ENCODE peak calls at places on chromosomes 16 and 17, in five cellular contexts. X is body of pancreas, J is fibroblast of lung, Q is heart right ventricle, K is OCI-LY7. Y is an unnamed sample.

GRCh38 chr17:19753049-19753444 is 4.9 kb upstream of the ALDH3A1 start:
- DNase-seq in X (peak; percentile 66), J (peak; percentile 55), K (no peak), Q (peak; percentile 64), Y (no peak)

GRCh38 chr17:62882878-62883277 is 74.8 kb upstream of the MARCHF10 start:
- DNase-seq in X (no peak), Q (no peak), J (peak; percentile 37), K (no peak), Y (no peak)

GRCh38 chr17:40883031-40883430 is 2.0 kb downstream of the KRT20 start:
- DNase-seq in X (no peak), Q (no peak), K (no peak), J (no peak), Y (no peak)

GRCh38 chr16:7083086-7083485 is 249.6 kb upstream of the RBFOX1 start:
- DNase-seq in J (no peak), X (no peak), K (no peak), Q (no peak), Y (no peak)

GRCh38 chr17:49922095-49922494 is 46.9 kb upstream of the DLX4 start:
- DNase-seq in X (no peak), Q (no peak), K (no peak), J (no peak), Y (no peak)

GRCh38 chr17:72677714-72678390 is 414.6 kb downstream of the SLC39A11 start:
- DNase-seq in Q (no peak), K (no peak), J (no peak), X (no peak), Y (no peak)

GRCh38 chr16:54568897-54569807 is 282.6 kb upstream of the IRX3 start:
- DNase-seq in Q (no peak), J (no peak), X (no peak), K (no peak), Y (no peak)

GRCh38 chr17:50210249-50211225 is 9.1 kb upstream of the COL1A1 start:
- DNase-seq in K (no peak), Q (peak; percentile 72), J (peak; percentile 98), X (peak; percentile 44), Y (no peak)

DNA sequence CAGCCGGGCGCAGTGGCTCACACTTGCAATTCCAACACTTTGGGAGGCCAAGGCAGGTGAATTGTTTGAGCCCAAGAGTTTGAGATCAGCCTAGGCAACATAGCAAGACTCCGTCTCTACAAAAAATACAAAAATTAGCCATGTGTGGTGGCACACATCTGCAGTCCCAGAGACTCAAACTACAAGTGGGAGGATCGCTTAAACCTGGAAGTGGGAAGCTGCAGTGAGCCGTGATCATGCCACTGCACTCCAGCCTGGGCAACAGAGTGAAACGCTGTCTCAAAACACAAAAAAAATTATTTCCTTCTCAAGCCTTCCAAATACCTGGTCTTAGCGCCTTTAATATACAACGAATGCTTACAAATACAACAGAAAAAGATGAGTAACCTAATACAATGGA is 19.7 kb upstream of the CBX2 start:
- DNase-seq in K (no peak), Q (no peak), J (no peak), X (no peak), Y (no peak)
- H3K4me1 ChIP-seq in K (no peaks in the 10 kb centered on the region), Q (no peaks in the 10 kb centered on the region), J (no peaks in the 10 kb centered on the region), X (no peaks in the 10 kb centered on the region), Y (no peaks in the 10 kb centered on the region)

DNA sequence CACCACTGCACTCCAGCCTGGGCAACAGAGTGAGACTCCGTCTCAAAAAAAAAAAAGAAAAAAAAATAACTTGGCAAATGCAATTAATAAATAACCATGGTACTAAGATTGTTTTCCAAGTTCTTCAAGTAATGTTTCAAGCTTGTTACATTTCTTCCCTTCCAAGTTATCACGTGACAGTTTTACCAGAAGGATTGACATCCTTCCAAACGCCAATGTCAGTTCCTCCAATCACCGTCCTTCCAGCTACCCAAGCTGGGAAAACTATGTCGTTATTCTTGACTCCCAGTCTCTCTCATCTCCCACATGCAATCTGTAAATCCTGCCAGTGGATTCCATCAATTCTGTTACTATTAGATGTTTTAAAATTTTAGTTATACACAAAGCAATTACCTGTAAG is 3.9 kb upstream of the PHAF1 start:
- DNase-seq in X (no peak), K (no peak), J (no peak), Q (no peak), Y (no peak)
- H3K36me3 ChIP-seq in X (no peaks in the 10 kb centered on the region), K (peaks cover 17% of the 10 kb centered on the region), J (no peaks in the 10 kb centered on the region), Q (peaks cover 8% of the 10 kb centered on the region), Y (no peaks in the 10 kb centered on the region)

GRCh38 chr17:81825841-81826471 is 7.1 kb downstream of the MCRIP1 start:
- DNase-seq in J (no peak), X (no peak), K (no peak), Q (no peak), Y (no peak)
- H3K4me3 ChIP-seq in J (no peak overlapping the region), X (no peak overlapping the region), K (no peak overlapping the region), Q (no peak overlapping the region), Y (no peak overlapping the region)

DNA sequence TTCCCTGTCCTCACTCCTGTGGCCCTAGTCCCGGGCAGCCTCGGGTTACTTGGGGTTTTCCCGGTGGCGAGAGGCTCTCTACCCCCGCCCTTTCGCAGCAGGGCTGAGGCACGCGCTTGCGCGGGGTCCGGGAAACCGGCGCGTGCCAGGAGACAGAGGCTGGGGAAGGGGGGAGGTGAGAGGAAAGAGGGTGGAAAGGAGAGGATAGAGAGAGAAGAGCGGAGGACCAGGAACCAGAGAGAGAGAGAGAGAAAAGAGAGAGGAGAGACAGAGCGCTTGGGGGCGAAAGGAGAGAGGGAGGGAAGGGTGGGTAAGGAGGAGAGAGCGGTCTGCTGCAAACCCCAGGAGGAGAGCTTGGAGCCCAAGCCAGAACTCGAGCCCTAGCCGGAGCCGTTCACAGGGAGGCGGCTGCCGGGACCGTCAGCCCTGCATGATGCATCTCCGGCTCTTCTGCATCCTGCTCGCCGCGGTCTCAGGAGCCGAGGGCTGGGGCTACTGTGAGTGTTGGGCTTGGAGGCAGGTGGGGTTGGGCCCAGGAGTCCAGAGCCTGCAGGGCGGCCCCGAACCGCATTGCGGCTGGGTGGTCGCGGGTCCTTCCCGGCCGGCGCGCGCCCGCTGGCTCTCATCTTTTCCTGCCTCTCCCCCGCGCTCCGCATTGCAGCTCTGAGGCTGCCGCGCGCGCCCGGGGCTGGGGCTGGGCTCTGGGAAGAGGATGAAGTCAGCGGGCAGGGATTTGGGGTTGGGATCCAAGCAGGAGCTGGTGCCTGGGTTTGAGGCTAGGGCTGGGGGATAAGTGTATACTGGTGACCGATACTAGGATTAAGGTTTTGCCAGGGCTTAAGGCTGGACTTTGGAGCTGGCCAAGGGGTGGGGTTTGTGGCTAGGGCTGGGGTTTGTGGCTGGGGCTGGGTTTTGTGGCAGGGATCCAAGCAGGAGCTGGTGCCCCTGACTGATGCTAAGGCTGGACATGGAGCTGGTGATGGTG is at the start of gene CNTNAP1:
- DNase-seq in X (peak; percentile 44), K (no peak), Q (peak; percentile 58), J (peak; percentile 69), Y (peak; percentile 60)
- H3K4me1 ChIP-seq in X (peaks cover 46% of the 10 kb centered on the region), K (peaks cover 41% of the 10 kb centered on the region), Q (peaks cover 48% of the 10 kb centered on the region), J (peaks cover 35% of the 10 kb centered on the region), Y (peaks cover 18% of the 10 kb centered on the region)

DNA sequence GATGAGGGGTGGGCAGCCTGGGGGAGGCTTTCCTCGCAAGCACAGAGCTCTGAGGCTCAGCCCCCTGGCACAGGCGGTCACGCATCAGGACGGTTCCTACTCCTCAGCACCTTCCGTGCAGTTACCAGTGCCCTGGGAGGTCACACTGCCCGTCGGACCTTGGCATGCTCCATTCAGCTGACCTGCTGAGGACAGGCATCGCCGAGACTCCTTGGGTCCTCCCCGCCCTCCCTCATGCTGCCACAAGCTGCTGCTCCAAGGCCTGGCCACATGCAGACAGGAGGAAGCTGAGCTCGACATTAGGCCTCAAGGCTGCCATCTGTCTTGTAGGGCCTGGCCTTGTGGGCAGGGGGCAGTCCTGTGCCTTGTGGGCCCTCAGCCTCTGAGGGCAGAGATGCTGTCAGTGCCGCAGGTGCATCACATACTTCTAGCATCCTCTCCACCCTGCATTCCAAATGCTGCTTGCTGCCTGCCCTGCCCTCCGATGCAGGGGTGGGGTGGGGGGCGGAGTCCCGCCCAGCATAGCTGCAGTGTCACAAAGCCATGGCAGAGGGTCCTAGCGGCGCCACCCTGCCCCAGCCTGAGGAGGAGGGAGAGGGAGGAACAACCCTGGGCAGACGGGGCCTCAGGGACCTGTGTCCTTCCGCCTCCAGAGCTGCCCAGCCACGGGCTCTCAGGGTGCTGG is 9.3 kb downstream of the C16orf90 start:
- DNase-seq in X (no peak), K (no peak), Q (no peak), J (no peak), Y (no peak)
- H3K36me3 ChIP-seq in X (peaks cover 43% of the 10 kb centered on the region), K (peaks cover 48% of the 10 kb centered on the region), Q (peaks cover 70% of the 10 kb centered on the region), J (peaks cover 24% of the 10 kb centered on the region), Y (peaks cover 3% of the 10 kb centered on the region)

DNA sequence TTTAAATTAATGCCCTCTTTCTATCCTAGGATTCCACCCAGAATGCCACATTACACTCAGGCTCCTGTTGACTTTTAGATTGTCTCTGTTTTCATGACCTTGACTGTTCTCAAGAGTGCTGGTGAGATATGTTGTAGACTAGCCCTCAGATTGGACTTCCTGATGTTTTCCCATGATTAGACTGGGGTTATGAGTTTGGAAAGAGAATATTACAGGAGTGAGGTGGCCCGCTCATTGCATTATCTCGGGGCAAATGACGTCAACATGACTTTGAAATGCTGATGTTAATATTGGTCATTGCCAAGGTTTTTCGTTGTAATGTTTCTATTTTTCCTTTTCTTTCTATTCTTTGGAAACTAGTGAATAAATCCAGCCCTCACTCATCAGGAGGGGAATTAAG is 355.7 kb upstream of the MON1B start:
- DNase-seq in Q (no peak), J (no peak), X (no peak), K (no peak), Y (no peak)
- H3K4me3 ChIP-seq in Q (no peak overlapping the region), J (no peak overlapping the region), X (no peak overlapping the region), K (no peak overlapping the region), Y (no peak overlapping the region)

GRCh38 chr17:57555636-57556175 is 189.4 kb downstream of the CCDC182 start:
- DNase-seq in X (no peak), K (peak; percentile 53), J (no peak), Q (no peak), Y (no peak)

GRCh38 chr17:57553525-57553924 is 191.6 kb downstream of the CCDC182 start:
- DNase-seq in X (no peak), J (peak; percentile 67), K (no peak), Q (no peak), Y (no peak)

GRCh38 chr17:57554826-57555635 is 190.1 kb downstream of the CCDC182 start:
- DNase-seq in K (no peak), X (no peak), Q (no peak), J (no peak), Y (no peak)

GRCh38 chr17:57552114-57552601 is 192.9 kb downstream of the CCDC182 start:
- DNase-seq in X (no peak), J (peak; percentile 34), K (peak; percentile 94), Q (peak; percentile 37), Y (no peak)

GRCh38 chr17:57553991-57554825 is 190.9 kb downstream of the CCDC182 start:
- DNase-seq in X (no peak), Q (no peak), J (peak; percentile 58), K (peak; percentile 34), Y (no peak)
- H3K4me1 ChIP-seq in X (no peaks in the 10 kb centered on the region), Q (peaks cover 7% of the 10 kb centered on the region), J (no peaks in the 10 kb centered on the region), K (peaks cover 93% of the 10 kb centered on the region), Y (peaks cover 26% of the 10 kb centered on the region)

DNA sequence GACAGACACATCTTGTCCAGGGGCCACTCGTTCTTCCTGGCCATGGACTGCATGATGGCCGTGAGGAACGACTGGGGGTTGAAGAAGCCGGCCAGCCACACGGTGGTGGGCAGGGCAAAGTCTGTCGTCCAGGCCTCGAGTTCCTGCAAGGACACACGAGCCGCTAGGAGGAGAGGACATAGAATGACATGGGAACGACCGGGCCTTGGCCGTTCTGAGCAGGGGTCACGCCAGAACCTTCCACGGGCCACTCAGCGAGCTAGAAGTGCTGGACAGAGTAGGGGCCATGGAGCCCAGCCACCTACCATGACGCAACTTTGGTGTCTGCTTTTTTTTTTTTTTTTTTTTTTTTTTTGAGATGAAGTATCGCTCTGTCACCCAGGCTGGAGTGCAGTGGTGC is 47.0 kb downstream of the PGS1 start:
- DNase-seq in J (no peak), X (no peak), Q (no peak), K (no peak), Y (no peak)
- H3K36me3 ChIP-seq in J (peaks cover 29% of the 10 kb centered on the region), X (peaks cover 8% of the 10 kb centered on the region), Q (peaks cover 91% of the 10 kb centered on the region), K (peaks cover 60% of the 10 kb centered on the region), Y (no peaks in the 10 kb centered on the region)